ENCODE peak calls at places on chromosomes 1 and 21, in four cellular contexts. B is adrenal gland, I is BE2C, J is GM23338. A is an unnamed sample.

GRCh38 chr1:155961937-155962336 is 16.4 kb downstream of the ARHGEF2 start:
- DNase-seq in J (no peak), B (no peak), I (no peak), A (no peak)

GRCh38 chr1:234598974-234599616 is 10.9 kb downstream of the IRF2BP2 start:
- DNase-seq in J (no peak), B (peak; percentile 63), I (no peak), A (peak; percentile 20)

GRCh38 chr1:35931424-35932157 is 686 bp downstream of the AGO3 start:
- DNase-seq in I (peak; percentile 4), J (no peak), B (peak; percentile 24), A (peak; percentile 33)

GRCh38 chr1:24189528-24189927 is 2.4 kb upstream of the IFNLR1 start:
- DNase-seq in B (no peak), J (no peak), I (no peak), A (no peak)

GRCh38 chr21:45447821-45448220 is 42.9 kb downstream of the COL18A1 start:
- DNase-seq in B (no peak), J (no peak), I (no peak), A (no peak)

GRCh38 chr1:27525296-27526271 is 35.6 kb upstream of the WASF2 start:
- DNase-seq in J (peak; percentile 90), B (peak; percentile 68), I (no peak), A (no peak)

GRCh38 chr1:66624412-66625060 is 90.6 kb downstream of the SGIP1 start:
- DNase-seq in B (no peak), J (no peak), I (no peak), A (no peak)

GRCh38 chr21:40471103-40471502 is 375.9 kb downstream of the DSCAM start:
- DNase-seq in B (no peak), J (no peak), I (no peak), A (no peak)

GRCh38 chr1:240312872-240313271 is 221.2 kb downstream of the FMN2 start:
- DNase-seq in B (no peak), I (no peak), J (no peak), A (no peak)

GRCh38 chr1:151756291-151756690 is 7.0 kb downstream of the MRPL9 start:
- DNase-seq in J (no peak), B (no peak), I (no peak), A (no peak)

GRCh38 chr1:243963566-243963965 is 87.5 kb upstream of the ZBTB18 start:
- DNase-seq in I (no peak), J (no peak), B (no peak), A (no peak)

GRCh38 chr1:13817906-13818305 is 117.9 kb downstream of the PRDM2 start:
- DNase-seq in B (no peak), J (no peak), I (no peak), A (no peak)

GRCh38 chr1:214318356-214318755 is 37.4 kb downstream of the SMYD2 start:
- DNase-seq in B (no peak), J (no peak), I (no peak), A (no peak)

GRCh38 chr1:67226688-67227087 is 60.4 kb downstream of the IL23R start:
- DNase-seq in B (no peak), J (no peak), I (no peak), A (no peak)

GRCh38 chr1:59767119-59767518 is 47.6 kb upstream of the HOOK1 start:
- DNase-seq in I (no peak), B (no peak), J (no peak), A (no peak)

GRCh38 chr1:169472759-169473158 is 13.0 kb downstream of the SLC19A2 start:
- DNase-seq in B (no peak), I (no peak), J (no peak), A (no peak)

GRCh38 chr1:227789042-227789880 is 26.2 kb upstream of the PRSS38 start:
- DNase-seq in B (no peak), J (peak; percentile 51), I (peak; percentile 41), A (peak; percentile 6)

GRCh38 chr1:8314346-8315280 is 3.3 kb upstream of the SLC45A1 start:
- DNase-seq in J (peak; percentile 90), I (peak; percentile 62), B (peak; percentile 81), A (peak; percentile 89)

GRCh38 chr1:228022571-228023293 is 15.9 kb downstream of the WNT3A start:
- DNase-seq in J (no peak), B (peak; percentile 3), I (peak; percentile 0), A (no peak)

GRCh38 chr1:55378582-55378981 is 163.4 kb upstream of the USP24 start:
- DNase-seq in I (peak; percentile 12), J (peak; percentile 86), B (peak; percentile 21), A (peak; percentile 11)

GRCh38 chr1:177589166-177589565 is 380.7 kb downstream of the SEC16B start:
- DNase-seq in J (no peak), I (no peak), B (no peak), A (no peak)

GRCh38 chr1:234676103-234676594 is 66.2 kb upstream of the IRF2BP2 start:
- DNase-seq in J (peak; percentile 91), B (peak; percentile 85), I (peak; percentile 91), A (peak; percentile 78)

GRCh38 chr1:7644906-7645750 is 126.0 kb upstream of the VAMP3 start:
- DNase-seq in I (peak; percentile 93), B (no peak), J (no peak), A (peak; percentile 60)

GRCh38 chr1:203567596-203567995 is 59.0 kb upstream of the ATP2B4 start:
- DNase-seq in I (no peak), J (no peak), B (no peak), A (no peak)

GRCh38 chr1:226060976-226061792 is 1.3 kb upstream of the H3-3A start:
- DNase-seq in J (no peak), I (no peak), B (no peak), A (peak; percentile 37)

GRCh38 chr1:226064168-226064815 is 1.8 kb downstream of the H3-3A start:
- DNase-seq in J (no peak), I (no peak), B (no peak), A (peak; percentile 51)

GRCh38 chr1:226063362-226064167 is 1.0 kb downstream of the H3-3A start:
- DNase-seq in B (peak; percentile 64), I (peak; percentile 57), J (peak; percentile 62), A (peak; percentile 38)

GRCh38 chr1:226061793-226062557 is 541 bp upstream of the H3-3A start:
- DNase-seq in B (peak; percentile 80), J (peak; percentile 86), I (peak; percentile 89), A (peak; percentile 85)

DNA sequence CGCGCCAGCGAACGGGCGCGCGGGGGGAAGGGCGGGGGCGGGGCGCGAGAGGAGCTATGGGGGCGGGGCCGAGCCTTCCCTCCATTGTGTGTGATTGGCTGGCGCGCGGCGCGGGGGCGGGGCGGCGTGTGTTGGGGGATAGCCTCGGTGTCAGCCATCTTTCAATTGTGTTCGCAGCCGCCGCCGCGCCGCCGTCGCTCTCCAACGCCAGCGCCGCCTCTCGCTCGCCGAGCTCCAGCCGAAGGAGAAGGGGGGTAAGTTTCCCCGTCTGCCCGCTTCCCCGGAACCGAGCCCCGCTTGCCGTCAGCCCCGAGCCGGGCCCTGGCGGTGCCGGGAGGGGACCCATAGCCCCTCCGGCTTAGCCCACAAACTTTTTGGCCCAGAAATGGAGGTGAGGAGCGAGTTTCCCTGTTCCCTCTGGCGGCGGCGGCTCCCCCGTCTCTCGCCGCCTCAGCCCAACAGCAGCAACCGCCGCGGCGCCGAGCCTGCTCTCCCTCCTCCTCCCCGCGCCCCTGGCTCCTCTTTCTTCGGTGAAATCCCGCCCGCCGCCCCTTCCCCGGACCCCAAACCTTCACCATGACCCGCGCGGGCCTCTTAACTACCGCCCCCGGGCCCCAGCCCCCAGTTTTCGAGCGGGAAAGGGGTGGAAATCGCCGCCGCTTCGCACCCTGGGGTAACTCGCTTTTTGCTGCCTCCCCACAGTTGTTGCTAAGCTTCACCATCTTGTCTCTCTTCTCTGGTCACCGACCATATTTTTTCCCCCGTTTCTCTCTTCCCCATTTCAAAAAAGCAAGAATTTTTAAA is at the start of gene H3-3A:
- DNase-seq in J (peak; percentile 97), B (peak; percentile 99), I (peak; percentile 99), A (peak; percentile 96)
- H3K4me1 ChIP-seq in J (peaks cover 28% of the 10 kb centered on the region), B (peaks cover 45% of the 10 kb centered on the region), I (peaks cover 2% of the 10 kb centered on the region), A (peaks cover 7% of the 10 kb centered on the region)

DNA sequence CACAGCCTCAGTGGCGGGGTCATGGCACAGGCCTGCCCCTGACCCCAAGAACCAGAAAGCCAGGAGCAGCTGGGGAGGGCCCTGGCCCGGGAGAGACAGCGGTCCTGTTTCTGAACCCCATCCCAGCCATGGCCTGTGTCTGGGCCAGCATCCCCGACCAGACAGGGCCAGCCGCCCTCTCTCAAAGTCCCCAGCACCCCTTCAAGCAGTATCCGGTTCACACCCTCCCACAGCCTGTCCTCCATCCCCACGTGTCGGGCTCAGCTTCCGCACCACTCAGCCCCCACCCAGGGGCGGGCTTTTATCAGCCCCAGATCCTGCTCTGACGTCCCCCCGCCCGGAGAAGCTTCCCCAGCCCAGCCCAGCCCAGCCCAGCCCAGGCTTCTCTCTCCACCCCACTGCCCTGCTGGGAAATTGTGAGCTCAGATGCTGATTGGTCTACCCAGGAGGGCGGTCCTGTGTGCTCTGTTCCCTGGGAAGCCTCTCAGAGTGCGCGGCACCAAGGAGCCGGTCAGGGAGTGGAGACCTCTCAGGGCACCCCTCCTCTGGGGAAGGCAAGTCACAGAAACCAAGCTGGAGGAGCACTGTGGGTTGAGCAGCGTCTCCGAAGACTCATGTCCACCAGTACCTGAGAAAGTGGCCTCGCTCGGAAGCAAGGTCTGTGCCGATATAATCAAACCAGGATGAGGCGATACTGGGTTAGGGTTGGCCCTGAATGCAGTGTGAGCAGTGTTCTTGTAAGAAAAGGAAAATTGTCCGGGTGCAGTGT is 4.7 kb upstream of the FAAP20 start:
- DNase-seq in B (peak; percentile 90), I (peak; percentile 90), J (peak; percentile 86), A (peak; percentile 91)
- H3K4me3 ChIP-seq in B (peak overlapping the region; percentile 22), I (peak overlapping the region; percentile 75), J (peak overlapping the region; percentile 38), A (peak overlapping the region; percentile 36)

DNA sequence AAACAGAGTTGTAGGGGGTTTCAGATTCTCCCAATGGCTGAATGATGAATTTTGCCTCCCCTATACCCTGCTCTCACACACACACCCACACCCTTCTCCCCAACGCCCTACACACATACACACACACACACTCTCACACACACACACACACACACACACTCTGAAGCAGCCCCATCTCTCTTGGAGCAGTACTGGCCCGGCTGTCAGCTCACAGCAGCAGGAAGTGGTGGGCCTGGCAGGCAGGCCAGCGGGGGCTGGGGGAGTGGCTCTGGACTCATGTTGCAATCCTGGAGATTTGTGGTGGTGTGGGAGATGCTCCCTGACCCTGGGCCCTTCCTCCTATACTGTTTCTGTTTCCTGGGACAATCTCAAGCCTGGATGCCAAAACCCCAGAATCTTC is 2.2 kb downstream of the IKBKE start:
- DNase-seq in B (no peak), I (no peak), J (peak; percentile 51), A (no peak)
- H3K4me1 ChIP-seq in B (peaks cover 32% of the 10 kb centered on the region), I (no peaks in the 10 kb centered on the region), J (peaks cover 40% of the 10 kb centered on the region), A (peaks cover 24% of the 10 kb centered on the region)

GRCh38 chr21:42660118-42660470 is 6.7 kb downstream of the PDE9A start:
- DNase-seq in B (no peak), J (no peak), I (no peak), A (no peak)
- H3K4me3 ChIP-seq in B (no peak overlapping the region), J (no peak overlapping the region), I (no peak overlapping the region), A (no peak overlapping the region)

GRCh38 chr1:38137164-38137563 is 90.6 kb upstream of the POU3F1 start:
- DNase-seq in B (no peak), I (no peak), J (no peak), A (no peak)
- H3K4me1 ChIP-seq in B (peaks cover 8% of the 10 kb centered on the region), I (no peaks in the 10 kb centered on the region), J (peaks cover 46% of the 10 kb centered on the region), A (no peaks in the 10 kb centered on the region)

A was measured in small intestine.